ENCODE peak calls at places on chromosomes 13 and 19, in four cellular contexts. H is RWPE1, C is left ventricle myocardium inferior, W is cardiac fibroblast. K is an unnamed sample.

GRCh38 chr13:102580552-102581169 is 16.1 kb upstream of the TPP2 start:
- DNase-seq in W (peak; percentile 83), C (no peak), H (peak; percentile 52), K (no peak)

GRCh38 chr19:14248578-14249011 is 42.6 kb upstream of the ADGRL1 start:
- DNase-seq in W (peak; percentile 74), C (peak; percentile 18), H (no peak), K (peak; percentile 57)

GRCh38 chr19:5041168-5042038 is 72.5 kb downstream of the KDM4B start:
- DNase-seq in C (no peak), W (no peak), H (no peak), K (no peak)

GRCh38 chr19:19721896-19722295 is 11.0 kb downstream of the ZNF14 start:
- DNase-seq in H (no peak), W (no peak), C (no peak), K (no peak)

GRCh38 chr19:1064661-1065605 is 2.0 kb upstream of the ARHGAP45 start:
- DNase-seq in H (peak; percentile 60), W (peak; percentile 74), C (peak; percentile 66), K (no peak)

GRCh38 chr19:12940897-12941296 is 2.5 kb downstream of the CALR start:
- DNase-seq in H (no peak), W (no peak), C (no peak), K (no peak)

GRCh38 chr13:51047434-51048165 is 63.5 kb downstream of the C13orf42 start:
- DNase-seq in W (no peak), H (no peak), C (no peak), K (no peak)

GRCh38 chr13:108700421-108701170 is 71.2 kb downstream of the MYO16 start:
- DNase-seq in W (no peak), H (peak; percentile 31), C (no peak), K (no peak)

GRCh38 chr19:5957132-5957531 is 20.8 kb downstream of the RANBP3 start:
- DNase-seq in H (no peak), C (no peak), W (no peak), K (no peak)

GRCh38 chr19:14475251-14476073 is at the start of gene PTGER1:
- DNase-seq in H (no peak), C (no peak), W (peak; percentile 36), K (peak; percentile 71)

GRCh38 chr19:55456347-55456746 is 5.1 kb downstream of the ISOC2 start:
- DNase-seq in H (no peak), C (no peak), W (no peak), K (no peak)

GRCh38 chr13:113519556-113519955 is 29.0 kb upstream of the DCUN1D2 start:
- DNase-seq in H (no peak), C (no peak), W (no peak), K (no peak)

GRCh38 chr13:28503182-28503980 is 8.5 kb upstream of the FLT1 start:
- DNase-seq in W (no peak), C (no peak), H (no peak), K (no peak)

GRCh38 chr13:39297023-39297422 is 258.8 kb downstream of the NHLRC3 start:
- DNase-seq in W (no peak), C (no peak), H (no peak), K (no peak)

GRCh38 chr13:98370806-98371553 is 193.9 kb upstream of the RNF113B start:
- DNase-seq in H (no peak), C (peak; percentile 59), W (peak; percentile 88), K (no peak)

GRCh38 chr19:45130888-45131615 is 29.7 kb downstream of the NKPD1 start:
- DNase-seq in H (peak; percentile 41), W (no peak), C (no peak), K (no peak)

GRCh38 chr13:39684531-39685137 is 29.2 kb downstream of the COG6 start:
- DNase-seq in C (no peak), W (peak; percentile 70), H (peak; percentile 25), K (no peak)

GRCh38 chr13:93723316-93723715 is 496.7 kb downstream of the GPC6 start:
- DNase-seq in C (no peak), H (no peak), W (no peak), K (no peak)

GRCh38 chr19:19421326-19421725 is 15.9 kb downstream of the GATAD2A start:
- DNase-seq in W (no peak), C (no peak), H (no peak), K (no peak)

GRCh38 chr13:36173923-36174322 is 40.4 kb downstream of the SOHLH2 start:
- DNase-seq in H (no peak), C (no peak), W (no peak), K (no peak)

GRCh38 chr19:1512671-1513491 is at the start of gene ADAMTSL5:
- DNase-seq in H (peak; percentile 71), W (peak; percentile 70), C (peak; percentile 69), K (no peak)

GRCh38 chr13:94706854-94707399 is 5.4 kb downstream of the SOX21 start:
- DNase-seq in W (no peak), H (no peak), C (no peak), K (no peak)

GRCh38 chr19:38264486-38265212 is at the start of gene SPINT2:
- DNase-seq in H (peak; percentile 34), W (no peak), C (no peak), K (no peak)

GRCh38 chr19:18419195-18419698 is at the start of gene SSBP4:
- DNase-seq in W (peak; percentile 89), H (peak; percentile 89), C (peak; percentile 81), K (peak; percentile 80)

GRCh38 chr19:2426661-2427322 is 594 bp downstream of the TIMM13 start:
- DNase-seq in H (peak; percentile 70), W (peak; percentile 54), C (peak; percentile 35), K (peak; percentile 61)

GRCh38 chr13:43128504-43128929 is 105.1 kb downstream of the DNAJC15 start:
- DNase-seq in C (no peak), W (peak; percentile 33), H (no peak), K (no peak)

GRCh38 chr19:52621376-52621775 is 16.8 kb downstream of the ZNF83 start:
- DNase-seq in C (no peak), W (no peak), H (no peak), K (no peak)

GRCh38 chr13:28751210-28751935 is 32.6 kb upstream of the SLC46A3 start:
- DNase-seq in H (no peak), C (no peak), W (peak; percentile 44), K (no peak)

GRCh38 chr19:28504727-28505126 is 708.2 kb downstream of the UQCRFS1 start:
- DNase-seq in H (no peak), C (no peak), W (no peak), K (no peak)

DNA sequence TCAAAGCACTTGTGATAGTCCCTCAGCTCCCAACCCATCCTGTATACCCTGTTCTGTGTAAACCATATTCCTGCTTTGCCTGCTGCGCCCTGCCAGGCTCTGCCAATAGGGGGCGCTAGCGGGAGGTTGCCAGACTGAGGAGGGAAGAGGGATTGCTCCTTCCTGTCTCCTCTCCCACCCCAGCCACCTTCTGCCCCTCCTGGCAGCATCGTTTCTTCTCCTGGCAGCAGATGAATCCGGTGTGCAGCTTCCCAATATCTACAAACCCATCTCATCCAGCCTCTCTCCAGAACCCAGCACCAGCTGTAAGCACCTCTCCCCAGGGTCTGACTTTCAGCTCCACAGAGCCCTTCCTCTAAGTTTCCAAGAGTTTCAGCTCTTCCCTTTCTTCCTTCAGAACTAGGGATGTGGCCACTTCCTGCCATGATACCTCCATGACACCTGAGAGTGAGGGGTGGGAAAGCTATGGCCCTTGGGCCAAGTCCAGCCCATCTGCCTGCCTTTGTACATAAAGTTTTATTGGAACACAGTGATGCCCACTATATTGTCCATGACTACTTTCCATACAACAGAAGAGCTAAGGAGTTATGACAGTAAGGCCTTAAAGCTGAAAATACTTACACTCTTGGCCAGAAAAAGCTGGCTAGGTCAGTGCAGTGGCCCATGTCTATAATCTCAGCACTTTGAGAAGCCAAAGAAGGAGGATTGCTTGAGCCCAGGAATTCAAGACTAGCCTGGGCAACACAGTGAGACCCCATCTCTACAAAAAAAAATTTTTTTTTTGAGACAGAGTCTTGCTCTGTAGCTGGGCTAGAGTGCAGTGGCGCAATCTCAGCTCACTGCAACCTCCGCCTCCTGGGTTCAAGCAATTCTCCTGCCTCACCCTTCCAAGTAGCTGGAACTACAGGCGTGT is 34.5 kb upstream of the ATP1A3 start:
- DNase-seq in W (no peak), C (no peak), H (no peak), K (no peak)
- TF ChIP-seq CTCF in W (peak; percentile 65), C (peak; percentile 39), H (peak; percentile 25), K (peak; percentile 55)

DNA sequence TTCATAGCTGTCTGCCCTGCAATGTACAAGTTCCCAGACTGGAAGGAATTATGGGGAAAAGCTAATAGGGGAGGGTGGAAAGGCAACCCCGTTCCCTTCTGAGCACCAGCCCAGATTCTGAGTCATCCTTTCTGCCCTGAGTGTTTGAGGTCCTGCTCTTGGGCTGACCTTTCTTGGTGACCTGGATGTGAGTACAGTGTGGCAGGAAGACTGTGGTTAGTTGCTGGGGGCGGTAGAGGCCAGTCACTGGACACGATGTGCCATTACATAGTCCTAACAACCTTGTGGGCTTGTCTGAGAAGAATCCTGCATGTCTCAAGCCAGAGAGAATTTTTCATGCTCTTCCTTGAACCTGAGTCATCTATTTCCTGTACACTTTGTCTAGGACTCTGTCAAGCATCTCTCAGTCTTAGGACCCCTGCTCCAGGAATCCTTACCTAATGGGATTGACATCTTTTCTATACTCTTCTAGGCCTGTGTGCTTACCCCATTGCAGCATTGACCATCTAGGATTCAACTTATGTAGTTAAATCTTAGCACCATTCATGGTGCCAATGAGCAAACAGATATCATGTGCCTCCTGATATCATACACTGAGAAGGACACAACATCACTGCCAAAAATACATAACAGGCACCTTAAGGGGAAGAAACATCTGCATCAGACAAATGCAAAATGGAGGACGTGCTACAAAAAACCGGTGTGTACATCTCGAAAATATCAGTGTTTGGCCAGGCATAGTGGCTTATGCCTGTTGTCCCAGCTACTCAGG is 8.1 kb upstream of the ANGPTL4 start:
- DNase-seq in H (peak; percentile 69), W (peak; percentile 97), C (no peak), K (no peak)
- TF ChIP-seq CTCF in H (no peak), W (no peak), C (no peak), K (no peak)

DNA sequence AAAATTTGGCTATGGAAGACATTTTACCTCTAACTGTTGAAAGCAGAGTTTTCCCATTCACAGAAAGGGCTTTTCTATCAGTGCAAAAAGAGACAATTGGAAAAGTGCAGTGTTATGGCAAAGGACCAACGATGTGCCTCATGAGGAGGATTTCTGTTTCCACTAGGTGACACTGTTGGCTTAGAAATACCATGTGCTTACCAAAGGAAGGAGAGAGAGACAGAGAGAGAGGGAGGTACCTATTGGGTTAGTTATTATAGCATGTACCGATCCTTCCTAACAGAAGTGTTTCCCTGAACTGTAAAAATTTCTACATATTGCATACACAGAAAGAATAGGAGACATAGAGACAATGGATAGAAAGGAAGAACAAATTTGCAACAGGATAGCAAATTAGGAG is 23.9 kb upstream of the PSG4 start:
- DNase-seq in C (no peak), W (peak; percentile 15), H (no peak), K (no peak)
- TF ChIP-seq CTCF in C (peak; percentile 25), W (peak; percentile 33), H (no peak), K (no peak)

DNA sequence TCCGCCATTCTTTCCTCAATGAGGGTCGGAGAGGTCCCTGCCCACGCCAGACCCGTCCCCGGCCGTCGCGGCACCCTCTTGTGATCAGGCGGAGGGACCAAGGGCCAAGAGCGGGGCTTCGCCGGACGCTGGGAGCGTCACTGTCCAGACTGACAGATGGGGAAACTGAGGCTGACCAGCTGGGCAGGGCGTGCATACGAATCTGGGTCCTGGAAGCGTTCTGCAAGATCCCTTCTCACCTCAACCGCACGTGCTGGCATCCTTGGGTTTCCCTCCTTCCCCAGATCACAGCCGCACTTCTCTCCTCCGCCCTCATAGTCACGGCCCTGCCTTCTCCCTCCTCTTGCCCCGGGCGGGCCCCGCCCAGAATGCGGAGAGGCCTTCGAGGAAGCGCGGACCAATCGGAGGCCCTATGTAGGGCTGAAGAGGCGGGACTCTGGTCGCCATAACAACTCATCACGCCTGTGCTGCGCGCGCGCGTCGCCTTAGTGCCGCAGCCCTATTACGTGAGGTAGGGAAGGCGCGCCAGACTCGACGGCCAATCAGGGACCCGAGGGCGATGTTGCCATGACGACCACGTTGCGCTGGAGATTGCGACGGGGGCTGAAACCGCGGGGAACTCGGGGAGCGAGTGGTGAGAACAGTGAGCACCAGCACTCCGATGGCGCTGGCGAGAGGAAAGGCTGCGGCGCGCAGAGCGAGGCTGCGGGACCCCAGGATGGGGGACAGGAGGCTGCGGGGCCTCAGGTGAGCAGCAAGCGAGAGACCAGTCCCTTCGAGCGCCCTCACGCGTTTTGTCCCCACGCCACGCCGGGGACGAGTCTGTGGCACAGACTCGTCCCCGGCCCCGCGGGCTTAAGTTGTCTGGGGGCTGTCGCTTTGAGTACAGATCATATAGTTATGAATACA is 5.7 kb downstream of the RNF225 start:
- DNase-seq in W (peak; percentile 100), C (peak; percentile 100), H (peak; percentile 98), K (peak; percentile 84)
- TF ChIP-seq CTCF in W (no peak), C (peak; percentile 18), H (no peak), K (no peak)